ENCODE peak calls at places on chromosomes 3 and 15, in five cellular contexts. One of them, this sample, is unnamed.
A peak's percentile ranks its signal among the peaks of the same experiment; 100 is the strongest.

GRCh38 chr15:70361106-70361505 is 263.4 kb upstream of the TLE3 start:
- DNase-seq in mucosa of gallbladder: no peak
- DNase-seq in stimulated activated CD4-positive, alpha-beta T cell treated with anti-CD3 and anti-CD28 coated beads, TNF-alpha, amount 100 ng/mL, for 4 hours: no peak
- DNase-seq in activated CD4-positive, alpha-beta T cell treated with anti-CD3 and anti-CD28 coated beads, Interleukin-2, amount 10 ng/mL, durations not matched to agents 7 days and 5 days: no peak
- DNase-seq in effector memory CD4-positive, alpha-beta T cell: no peak
- DNase-seq in this sample: no peak

GRCh38 chr3:152508705-152509104 is 240.0 kb downstream of the MBNL1 start:
- DNase-seq in mucosa of gallbladder: no peak
- DNase-seq in stimulated activated CD4-positive, alpha-beta T cell treated with anti-CD3 and anti-CD28 coated beads, TNF-alpha, amount 100 ng/mL, for 4 hours: no peak
- DNase-seq in activated CD4-positive, alpha-beta T cell treated with anti-CD3 and anti-CD28 coated beads, Interleukin-2, amount 10 ng/mL, durations not matched to agents 7 days and 5 days: no peak
- DNase-seq in effector memory CD4-positive, alpha-beta T cell: no peak
- DNase-seq in this sample: no peak

GRCh38 chr3:150545419-150546225 is 674 bp downstream of the SERP1 start:
- DNase-seq in mucosa of gallbladder: no peak
- DNase-seq in stimulated activated CD4-positive, alpha-beta T cell treated with anti-CD3 and anti-CD28 coated beads, TNF-alpha, amount 100 ng/mL, for 4 hours: peak; percentile 2
- DNase-seq in activated CD4-positive, alpha-beta T cell treated with anti-CD3 and anti-CD28 coated beads, Interleukin-2, amount 10 ng/mL, durations not matched to agents 7 days and 5 days: peak; percentile 51
- DNase-seq in effector memory CD4-positive, alpha-beta T cell: peak; percentile 6
- DNase-seq in this sample: peak; percentile 5

GRCh38 chr15:59736181-59736580 is 47.1 kb upstream of the BNIP2 start:
- DNase-seq in mucosa of gallbladder: no peak
- DNase-seq in stimulated activated CD4-positive, alpha-beta T cell treated with anti-CD3 and anti-CD28 coated beads, TNF-alpha, amount 100 ng/mL, for 4 hours: no peak
- DNase-seq in activated CD4-positive, alpha-beta T cell treated with anti-CD3 and anti-CD28 coated beads, Interleukin-2, amount 10 ng/mL, durations not matched to agents 7 days and 5 days: no peak
- DNase-seq in effector memory CD4-positive, alpha-beta T cell: no peak
- DNase-seq in this sample: no peak

GRCh38 chr3:142226474-142226873 is 1.1 kb upstream of the GK5 start:
- DNase-seq in mucosa of gallbladder: no peak
- DNase-seq in stimulated activated CD4-positive, alpha-beta T cell treated with anti-CD3 and anti-CD28 coated beads, TNF-alpha, amount 100 ng/mL, for 4 hours: no peak
- DNase-seq in activated CD4-positive, alpha-beta T cell treated with anti-CD3 and anti-CD28 coated beads, Interleukin-2, amount 10 ng/mL, durations not matched to agents 7 days and 5 days: no peak
- DNase-seq in effector memory CD4-positive, alpha-beta T cell: no peak
- DNase-seq in this sample: no peak

GRCh38 chr3:121399820-121400219 is 146.0 kb downstream of the POLQ start:
- DNase-seq in mucosa of gallbladder: no peak
- DNase-seq in stimulated activated CD4-positive, alpha-beta T cell treated with anti-CD3 and anti-CD28 coated beads, TNF-alpha, amount 100 ng/mL, for 4 hours: no peak
- DNase-seq in activated CD4-positive, alpha-beta T cell treated with anti-CD3 and anti-CD28 coated beads, Interleukin-2, amount 10 ng/mL, durations not matched to agents 7 days and 5 days: no peak
- DNase-seq in effector memory CD4-positive, alpha-beta T cell: no peak
- DNase-seq in this sample: no peak

GRCh38 chr15:53872410-53872809 is 105.8 kb upstream of the UNC13C start:
- DNase-seq in mucosa of gallbladder: no peak
- DNase-seq in stimulated activated CD4-positive, alpha-beta T cell treated with anti-CD3 and anti-CD28 coated beads, TNF-alpha, amount 100 ng/mL, for 4 hours: no peak
- DNase-seq in activated CD4-positive, alpha-beta T cell treated with anti-CD3 and anti-CD28 coated beads, Interleukin-2, amount 10 ng/mL, durations not matched to agents 7 days and 5 days: no peak
- DNase-seq in effector memory CD4-positive, alpha-beta T cell: no peak
- DNase-seq in this sample: no peak

GRCh38 chr15:40314723-40315276 is 7.1 kb upstream of the PLCB2 start:
- DNase-seq in mucosa of gallbladder: no peak
- DNase-seq in stimulated activated CD4-positive, alpha-beta T cell treated with anti-CD3 and anti-CD28 coated beads, TNF-alpha, amount 100 ng/mL, for 4 hours: no peak
- DNase-seq in activated CD4-positive, alpha-beta T cell treated with anti-CD3 and anti-CD28 coated beads, Interleukin-2, amount 10 ng/mL, durations not matched to agents 7 days and 5 days: no peak
- DNase-seq in effector memory CD4-positive, alpha-beta T cell: no peak
- DNase-seq in this sample: no peak

GRCh38 chr3:31064021-31064420 is 169.6 kb upstream of the GADL1 start:
- DNase-seq in mucosa of gallbladder: no peak
- DNase-seq in stimulated activated CD4-positive, alpha-beta T cell treated with anti-CD3 and anti-CD28 coated beads, TNF-alpha, amount 100 ng/mL, for 4 hours: no peak
- DNase-seq in activated CD4-positive, alpha-beta T cell treated with anti-CD3 and anti-CD28 coated beads, Interleukin-2, amount 10 ng/mL, durations not matched to agents 7 days and 5 days: no peak
- DNase-seq in effector memory CD4-positive, alpha-beta T cell: no peak
- DNase-seq in this sample: peak; percentile 77

GRCh38 chr3:52080830-52081719 is 24.7 kb upstream of the DUSP7 start:
- DNase-seq in mucosa of gallbladder: no peak
- DNase-seq in stimulated activated CD4-positive, alpha-beta T cell treated with anti-CD3 and anti-CD28 coated beads, TNF-alpha, amount 100 ng/mL, for 4 hours: no peak
- DNase-seq in activated CD4-positive, alpha-beta T cell treated with anti-CD3 and anti-CD28 coated beads, Interleukin-2, amount 10 ng/mL, durations not matched to agents 7 days and 5 days: no peak
- DNase-seq in effector memory CD4-positive, alpha-beta T cell: no peak
- DNase-seq in this sample: no peak

GRCh38 chr3:194532591-194532990 is 45.8 kb upstream of the ATP13A3 start:
- DNase-seq in mucosa of gallbladder: no peak
- DNase-seq in stimulated activated CD4-positive, alpha-beta T cell treated with anti-CD3 and anti-CD28 coated beads, TNF-alpha, amount 100 ng/mL, for 4 hours: no peak
- DNase-seq in activated CD4-positive, alpha-beta T cell treated with anti-CD3 and anti-CD28 coated beads, Interleukin-2, amount 10 ng/mL, durations not matched to agents 7 days and 5 days: no peak
- DNase-seq in effector memory CD4-positive, alpha-beta T cell: no peak
- DNase-seq in this sample: no peak

GRCh38 chr3:112149136-112149535 is 16.1 kb upstream of the GCSAM start:
- DNase-seq in mucosa of gallbladder: no peak
- DNase-seq in stimulated activated CD4-positive, alpha-beta T cell treated with anti-CD3 and anti-CD28 coated beads, TNF-alpha, amount 100 ng/mL, for 4 hours: no peak
- DNase-seq in activated CD4-positive, alpha-beta T cell treated with anti-CD3 and anti-CD28 coated beads, Interleukin-2, amount 10 ng/mL, durations not matched to agents 7 days and 5 days: no peak
- DNase-seq in effector memory CD4-positive, alpha-beta T cell: no peak
- DNase-seq in this sample: no peak

GRCh38 chr3:141776885-141777284 is 13.7 kb downstream of the GRK7 start:
- DNase-seq in mucosa of gallbladder: no peak
- DNase-seq in stimulated activated CD4-positive, alpha-beta T cell treated with anti-CD3 and anti-CD28 coated beads, TNF-alpha, amount 100 ng/mL, for 4 hours: no peak
- DNase-seq in activated CD4-positive, alpha-beta T cell treated with anti-CD3 and anti-CD28 coated beads, Interleukin-2, amount 10 ng/mL, durations not matched to agents 7 days and 5 days: no peak
- DNase-seq in effector memory CD4-positive, alpha-beta T cell: no peak
- DNase-seq in this sample: no peak

GRCh38 chr3:159821148-159821547 is 167.5 kb upstream of the IL12A start:
- DNase-seq in mucosa of gallbladder: no peak
- DNase-seq in stimulated activated CD4-positive, alpha-beta T cell treated with anti-CD3 and anti-CD28 coated beads, TNF-alpha, amount 100 ng/mL, for 4 hours: no peak
- DNase-seq in activated CD4-positive, alpha-beta T cell treated with anti-CD3 and anti-CD28 coated beads, Interleukin-2, amount 10 ng/mL, durations not matched to agents 7 days and 5 days: no peak
- DNase-seq in effector memory CD4-positive, alpha-beta T cell: no peak
- DNase-seq in this sample: peak; percentile 98

GRCh38 chr3:61979645-61980430 is 393.5 kb downstream of the FEZF2 start:
- DNase-seq in mucosa of gallbladder: no peak
- DNase-seq in stimulated activated CD4-positive, alpha-beta T cell treated with anti-CD3 and anti-CD28 coated beads, TNF-alpha, amount 100 ng/mL, for 4 hours: no peak
- DNase-seq in activated CD4-positive, alpha-beta T cell treated with anti-CD3 and anti-CD28 coated beads, Interleukin-2, amount 10 ng/mL, durations not matched to agents 7 days and 5 days: no peak
- DNase-seq in effector memory CD4-positive, alpha-beta T cell: no peak
- DNase-seq in this sample: no peak

GRCh38 chr3:62169871-62170660 is 203.3 kb downstream of the FEZF2 start:
- DNase-seq in mucosa of gallbladder: no peak
- DNase-seq in stimulated activated CD4-positive, alpha-beta T cell treated with anti-CD3 and anti-CD28 coated beads, TNF-alpha, amount 100 ng/mL, for 4 hours: no peak
- DNase-seq in activated CD4-positive, alpha-beta T cell treated with anti-CD3 and anti-CD28 coated beads, Interleukin-2, amount 10 ng/mL, durations not matched to agents 7 days and 5 days: no peak
- DNase-seq in effector memory CD4-positive, alpha-beta T cell: no peak
- DNase-seq in this sample: peak; percentile 74

GRCh38 chr15:91946075-91946474 is 92.6 kb downstream of the SLCO3A1 start:
- DNase-seq in mucosa of gallbladder: peak; percentile 61
- DNase-seq in stimulated activated CD4-positive, alpha-beta T cell treated with anti-CD3 and anti-CD28 coated beads, TNF-alpha, amount 100 ng/mL, for 4 hours: no peak
- DNase-seq in activated CD4-positive, alpha-beta T cell treated with anti-CD3 and anti-CD28 coated beads, Interleukin-2, amount 10 ng/mL, durations not matched to agents 7 days and 5 days: no peak
- DNase-seq in effector memory CD4-positive, alpha-beta T cell: no peak
- DNase-seq in this sample: no peak

GRCh38 chr15:67578020-67578600 is 35.6 kb downstream of the MAP2K5 start:
- DNase-seq in mucosa of gallbladder: no peak
- DNase-seq in stimulated activated CD4-positive, alpha-beta T cell treated with anti-CD3 and anti-CD28 coated beads, TNF-alpha, amount 100 ng/mL, for 4 hours: no peak
- DNase-seq in activated CD4-positive, alpha-beta T cell treated with anti-CD3 and anti-CD28 coated beads, Interleukin-2, amount 10 ng/mL, durations not matched to agents 7 days and 5 days: no peak
- DNase-seq in effector memory CD4-positive, alpha-beta T cell: no peak
- DNase-seq in this sample: no peak

GRCh38 chr3:80767599-80767998 is 993.8 kb downstream of the GBE1 start:
- DNase-seq in mucosa of gallbladder: no peak
- DNase-seq in stimulated activated CD4-positive, alpha-beta T cell treated with anti-CD3 and anti-CD28 coated beads, TNF-alpha, amount 100 ng/mL, for 4 hours: no peak
- DNase-seq in activated CD4-positive, alpha-beta T cell treated with anti-CD3 and anti-CD28 coated beads, Interleukin-2, amount 10 ng/mL, durations not matched to agents 7 days and 5 days: no peak
- DNase-seq in effector memory CD4-positive, alpha-beta T cell: no peak
- DNase-seq in this sample: no peak

GRCh38 chr3:156633335-156633734 is 41.1 kb upstream of the TIPARP start:
- DNase-seq in mucosa of gallbladder: peak; percentile 24
- DNase-seq in stimulated activated CD4-positive, alpha-beta T cell treated with anti-CD3 and anti-CD28 coated beads, TNF-alpha, amount 100 ng/mL, for 4 hours: no peak
- DNase-seq in activated CD4-positive, alpha-beta T cell treated with anti-CD3 and anti-CD28 coated beads, Interleukin-2, amount 10 ng/mL, durations not matched to agents 7 days and 5 days: no peak
- DNase-seq in effector memory CD4-positive, alpha-beta T cell: no peak
- DNase-seq in this sample: peak; percentile 95

GRCh38 chr15:75644376-75644775 is 3.3 kb upstream of the SNX33 start:
- DNase-seq in mucosa of gallbladder: no peak
- DNase-seq in stimulated activated CD4-positive, alpha-beta T cell treated with anti-CD3 and anti-CD28 coated beads, TNF-alpha, amount 100 ng/mL, for 4 hours: no peak
- DNase-seq in activated CD4-positive, alpha-beta T cell treated with anti-CD3 and anti-CD28 coated beads, Interleukin-2, amount 10 ng/mL, durations not matched to agents 7 days and 5 days: no peak
- DNase-seq in effector memory CD4-positive, alpha-beta T cell: no peak
- DNase-seq in this sample: no peak

GRCh38 chr3:196219194-196219969 is 3.0 kb downstream of the SLC51A start:
- DNase-seq in mucosa of gallbladder: peak; percentile 56
- DNase-seq in stimulated activated CD4-positive, alpha-beta T cell treated with anti-CD3 and anti-CD28 coated beads, TNF-alpha, amount 100 ng/mL, for 4 hours: peak; percentile 42
- DNase-seq in activated CD4-positive, alpha-beta T cell treated with anti-CD3 and anti-CD28 coated beads, Interleukin-2, amount 10 ng/mL, durations not matched to agents 7 days and 5 days: peak; percentile 77
- DNase-seq in effector memory CD4-positive, alpha-beta T cell: no peak
- DNase-seq in this sample: peak; percentile 88

GRCh38 chr3:152968388-152969024 is 133.6 kb downstream of the P2RY1 start:
- DNase-seq in mucosa of gallbladder: peak; percentile 60
- DNase-seq in stimulated activated CD4-positive, alpha-beta T cell treated with anti-CD3 and anti-CD28 coated beads, TNF-alpha, amount 100 ng/mL, for 4 hours: no peak
- DNase-seq in activated CD4-positive, alpha-beta T cell treated with anti-CD3 and anti-CD28 coated beads, Interleukin-2, amount 10 ng/mL, durations not matched to agents 7 days and 5 days: no peak
- DNase-seq in effector memory CD4-positive, alpha-beta T cell: no peak
- DNase-seq in this sample: peak; percentile 22

GRCh38 chr3:130755666-130756065 is 9.0 kb upstream of the PIK3R4 start:
- DNase-seq in mucosa of gallbladder: no peak
- DNase-seq in stimulated activated CD4-positive, alpha-beta T cell treated with anti-CD3 and anti-CD28 coated beads, TNF-alpha, amount 100 ng/mL, for 4 hours: no peak
- DNase-seq in activated CD4-positive, alpha-beta T cell treated with anti-CD3 and anti-CD28 coated beads, Interleukin-2, amount 10 ng/mL, durations not matched to agents 7 days and 5 days: no peak
- DNase-seq in effector memory CD4-positive, alpha-beta T cell: no peak
- DNase-seq in this sample: no peak

GRCh38 chr15:100108846-100109245 is 232.9 kb downstream of the ADAMTS17 start:
- DNase-seq in mucosa of gallbladder: no peak
- DNase-seq in stimulated activated CD4-positive, alpha-beta T cell treated with anti-CD3 and anti-CD28 coated beads, TNF-alpha, amount 100 ng/mL, for 4 hours: no peak
- DNase-seq in activated CD4-positive, alpha-beta T cell treated with anti-CD3 and anti-CD28 coated beads, Interleukin-2, amount 10 ng/mL, durations not matched to agents 7 days and 5 days: no peak
- DNase-seq in effector memory CD4-positive, alpha-beta T cell: no peak
- DNase-seq in this sample: no peak

GRCh38 chr3:148585671-148586379 is 111.9 kb upstream of the AGTR1 start:
- DNase-seq in mucosa of gallbladder: no peak
- DNase-seq in stimulated activated CD4-positive, alpha-beta T cell treated with anti-CD3 and anti-CD28 coated beads, TNF-alpha, amount 100 ng/mL, for 4 hours: no peak
- DNase-seq in activated CD4-positive, alpha-beta T cell treated with anti-CD3 and anti-CD28 coated beads, Interleukin-2, amount 10 ng/mL, durations not matched to agents 7 days and 5 days: no peak
- DNase-seq in effector memory CD4-positive, alpha-beta T cell: no peak
- DNase-seq in this sample: no peak

GRCh38 chr3:136752046-136752326 is 192 bp downstream of the STAG1 start:
- DNase-seq in mucosa of gallbladder: no peak
- DNase-seq in stimulated activated CD4-positive, alpha-beta T cell treated with anti-CD3 and anti-CD28 coated beads, TNF-alpha, amount 100 ng/mL, for 4 hours: no peak
- DNase-seq in activated CD4-positive, alpha-beta T cell treated with anti-CD3 and anti-CD28 coated beads, Interleukin-2, amount 10 ng/mL, durations not matched to agents 7 days and 5 days: no peak
- DNase-seq in effector memory CD4-positive, alpha-beta T cell: no peak
- DNase-seq in this sample: no peak

GRCh38 chr3:190132376-190132775 is 11.7 kb upstream of the P3H2 start:
- DNase-seq in mucosa of gallbladder: no peak
- DNase-seq in stimulated activated CD4-positive, alpha-beta T cell treated with anti-CD3 and anti-CD28 coated beads, TNF-alpha, amount 100 ng/mL, for 4 hours: no peak
- DNase-seq in activated CD4-positive, alpha-beta T cell treated with anti-CD3 and anti-CD28 coated beads, Interleukin-2, amount 10 ng/mL, durations not matched to agents 7 days and 5 days: no peak
- DNase-seq in effector memory CD4-positive, alpha-beta T cell: no peak
- DNase-seq in this sample: no peak

GRCh38 chr3:17808994-17809393 is 66.6 kb upstream of the TBC1D5 start:
- DNase-seq in mucosa of gallbladder: no peak
- DNase-seq in stimulated activated CD4-positive, alpha-beta T cell treated with anti-CD3 and anti-CD28 coated beads, TNF-alpha, amount 100 ng/mL, for 4 hours: no peak
- DNase-seq in activated CD4-positive, alpha-beta T cell treated with anti-CD3 and anti-CD28 coated beads, Interleukin-2, amount 10 ng/mL, durations not matched to agents 7 days and 5 days: no peak
- DNase-seq in effector memory CD4-positive, alpha-beta T cell: no peak
- DNase-seq in this sample: peak; percentile 43

GRCh38 chr3:195554458-195554857 is 11.3 kb upstream of the PPP1R2 start:
- DNase-seq in mucosa of gallbladder: no peak
- DNase-seq in stimulated activated CD4-positive, alpha-beta T cell treated with anti-CD3 and anti-CD28 coated beads, TNF-alpha, amount 100 ng/mL, for 4 hours: no peak
- DNase-seq in activated CD4-positive, alpha-beta T cell treated with anti-CD3 and anti-CD28 coated beads, Interleukin-2, amount 10 ng/mL, durations not matched to agents 7 days and 5 days: no peak
- DNase-seq in effector memory CD4-positive, alpha-beta T cell: no peak
- DNase-seq in this sample: no peak

GRCh38 chr15:62858343-62858742 is 184.2 kb upstream of the TPM1 start:
- DNase-seq in mucosa of gallbladder: no peak
- DNase-seq in stimulated activated CD4-positive, alpha-beta T cell treated with anti-CD3 and anti-CD28 coated beads, TNF-alpha, amount 100 ng/mL, for 4 hours: no peak
- DNase-seq in activated CD4-positive, alpha-beta T cell treated with anti-CD3 and anti-CD28 coated beads, Interleukin-2, amount 10 ng/mL, durations not matched to agents 7 days and 5 days: no peak
- DNase-seq in effector memory CD4-positive, alpha-beta T cell: no peak
- DNase-seq in this sample: no peak

GRCh38 chr15:24878153-24878552 is 76.6 kb upstream of the SNRPN start:
- DNase-seq in mucosa of gallbladder: peak; percentile 60
- DNase-seq in stimulated activated CD4-positive, alpha-beta T cell treated with anti-CD3 and anti-CD28 coated beads, TNF-alpha, amount 100 ng/mL, for 4 hours: no peak
- DNase-seq in activated CD4-positive, alpha-beta T cell treated with anti-CD3 and anti-CD28 coated beads, Interleukin-2, amount 10 ng/mL, durations not matched to agents 7 days and 5 days: no peak
- DNase-seq in effector memory CD4-positive, alpha-beta T cell: no peak
- DNase-seq in this sample: peak; percentile 34

GRCh38 chr15:100114100-100114499 is 227.7 kb downstream of the ADAMTS17 start:
- DNase-seq in mucosa of gallbladder: peak; percentile 64
- DNase-seq in stimulated activated CD4-positive, alpha-beta T cell treated with anti-CD3 and anti-CD28 coated beads, TNF-alpha, amount 100 ng/mL, for 4 hours: no peak
- DNase-seq in activated CD4-positive, alpha-beta T cell treated with anti-CD3 and anti-CD28 coated beads, Interleukin-2, amount 10 ng/mL, durations not matched to agents 7 days and 5 days: no peak
- DNase-seq in effector memory CD4-positive, alpha-beta T cell: no peak
- DNase-seq in this sample: peak; percentile 97

GRCh38 chr15:89802986-89803820 is 11.4 kb downstream of the ANPEP start:
- DNase-seq in mucosa of gallbladder: no peak
- DNase-seq in stimulated activated CD4-positive, alpha-beta T cell treated with anti-CD3 and anti-CD28 coated beads, TNF-alpha, amount 100 ng/mL, for 4 hours: no peak
- DNase-seq in activated CD4-positive, alpha-beta T cell treated with anti-CD3 and anti-CD28 coated beads, Interleukin-2, amount 10 ng/mL, durations not matched to agents 7 days and 5 days: no peak
- DNase-seq in effector memory CD4-positive, alpha-beta T cell: no peak
- DNase-seq in this sample: no peak

GRCh38 chr3:169664034-169664820 is 715 bp upstream of the MECOM start:
- DNase-seq in mucosa of gallbladder: no peak
- DNase-seq in stimulated activated CD4-positive, alpha-beta T cell treated with anti-CD3 and anti-CD28 coated beads, TNF-alpha, amount 100 ng/mL, for 4 hours: no peak
- DNase-seq in activated CD4-positive, alpha-beta T cell treated with anti-CD3 and anti-CD28 coated beads, Interleukin-2, amount 10 ng/mL, durations not matched to agents 7 days and 5 days: no peak
- DNase-seq in effector memory CD4-positive, alpha-beta T cell: no peak
- DNase-seq in this sample: no peak

GRCh38 chr3:161484226-161484625 is 12.4 kb upstream of the OTOL1 start:
- DNase-seq in mucosa of gallbladder: no peak
- DNase-seq in stimulated activated CD4-positive, alpha-beta T cell treated with anti-CD3 and anti-CD28 coated beads, TNF-alpha, amount 100 ng/mL, for 4 hours: no peak
- DNase-seq in activated CD4-positive, alpha-beta T cell treated with anti-CD3 and anti-CD28 coated beads, Interleukin-2, amount 10 ng/mL, durations not matched to agents 7 days and 5 days: no peak
- DNase-seq in effector memory CD4-positive, alpha-beta T cell: no peak
- DNase-seq in this sample: no peak

GRCh38 chr3:52134761-52135160 is 19.5 kb downstream of the POC1A start:
- DNase-seq in mucosa of gallbladder: no peak
- DNase-seq in stimulated activated CD4-positive, alpha-beta T cell treated with anti-CD3 and anti-CD28 coated beads, TNF-alpha, amount 100 ng/mL, for 4 hours: no peak
- DNase-seq in activated CD4-positive, alpha-beta T cell treated with anti-CD3 and anti-CD28 coated beads, Interleukin-2, amount 10 ng/mL, durations not matched to agents 7 days and 5 days: no peak
- DNase-seq in effector memory CD4-positive, alpha-beta T cell: no peak
- DNase-seq in this sample: no peak

GRCh38 chr3:128709506-128710210 is 16.3 kb upstream of the RAB7A start:
- DNase-seq in mucosa of gallbladder: peak; percentile 42
- DNase-seq in stimulated activated CD4-positive, alpha-beta T cell treated with anti-CD3 and anti-CD28 coated beads, TNF-alpha, amount 100 ng/mL, for 4 hours: no peak
- DNase-seq in activated CD4-positive, alpha-beta T cell treated with anti-CD3 and anti-CD28 coated beads, Interleukin-2, amount 10 ng/mL, durations not matched to agents 7 days and 5 days: no peak
- DNase-seq in effector memory CD4-positive, alpha-beta T cell: no peak
- DNase-seq in this sample: no peak

This sample was measured in astrocyte.